ENCODE peak calls at places on chromosomes 6 and 20, in seven cellular contexts. Q is HCT116, R is GM12878, C is K562, P is SK-N-SH, J is H1, W is HepG2. X is an unnamed sample.

GRCh38 chr6:127725821-127726220 is 148.8 kb downstream of the C6orf58 start:
- DNase-seq in R (no peak), J (no peak), C (no peak), P (no peak), W (no peak), Q (no peak), X (no peak)

GRCh38 chr6:80165819-80166218 is 59.3 kb downstream of the BCKDHB start:
- DNase-seq in J (no peak), Q (no peak), C (no peak), R (no peak), W (no peak), P (no peak), X (no peak)

GRCh38 chr6:48641544-48641943 is 530.5 kb upstream of the PTCHD4 start:
- DNase-seq in C (no peak), Q (no peak), R (no peak), J (no peak), W (no peak), P (no peak), X (no peak)

GRCh38 chr6:28254340-28254618 is 2.2 kb upstream of the ZKSCAN4 start:
- DNase-seq in P (no peak), J (no peak), Q (no peak), W (no peak), R (no peak), C (no peak), X (no peak)

GRCh38 chr6:3389390-3390167 is 67.3 kb downstream of the SLC22A23 start:
- DNase-seq in R (no peak), P (no peak), Q (no peak), W (no peak), J (no peak), C (no peak), X (no peak)

GRCh38 chr20:11849270-11849920 is 68.3 kb upstream of the BTBD3 start:
- DNase-seq in Q (no peak), R (no peak), J (no peak), P (no peak), C (no peak), W (no peak), X (no peak)

GRCh38 chr20:34562643-34563042 is 4.1 kb downstream of the MAP1LC3A start:
- DNase-seq in C (peak), J (peak), W (peak), Q (no peak), R (no peak), P (peak), X (no peak)

GRCh38 chr6:113385020-113385431 is 472.1 kb upstream of the MARCKS start:
- DNase-seq in W (no peak), J (no peak), R (no peak), C (no peak), P (no peak), Q (no peak), X (no peak)

GRCh38 chr20:57211949-57212889 is 54.2 kb downstream of the BMP7 start:
- DNase-seq in C (no peak), Q (peak), R (no peak), J (peak), P (no peak), W (peak), X (no peak)

GRCh38 chr6:99349620-99350141 is at the start of gene FAXC:
- DNase-seq in R (no peak), J (peak), C (peak), Q (peak), W (peak), P (peak), X (peak)

GRCh38 chr20:49867453-49868215 is 47.7 kb downstream of the SPATA2 start:
- DNase-seq in P (no peak), C (no peak), Q (no peak), R (peak), W (no peak), J (no peak), X (no peak)

GRCh38 chr6:31763617-31763940 is 1.1 kb downstream of the SAPCD1 start:
- DNase-seq in P (no peak), W (peak), R (no peak), J (no peak), Q (no peak), C (no peak), X (peak)

GRCh38 chr20:63513207-63513606 is 7.4 kb upstream of the PPDPF start:
- DNase-seq in R (no peak), W (no peak), J (no peak), Q (no peak), C (no peak), P (no peak), X (no peak)

GRCh38 chr20:21529863-21530262 is 16.0 kb upstream of the NKX2-2 start:
- DNase-seq in W (peak), P (no peak), C (no peak), J (no peak), R (no peak), Q (peak), X (peak)

GRCh38 chr20:1565461-1565860 is 8.0 kb upstream of the SIRPD start:
- DNase-seq in P (no peak), W (peak), C (peak), Q (no peak), J (no peak), R (no peak), X (no peak)

GRCh38 chr6:170004585-170005210 is 253.3 kb downstream of the ERMARD start:
- DNase-seq in C (no peak), J (peak), Q (no peak), W (no peak), R (no peak), P (no peak), X (no peak)
- TF ChIP-seq JUND in C (no peak), J (no peak), Q (no peak), W (no peak), R (no peak), P (no peak), X (no peak)

DNA sequence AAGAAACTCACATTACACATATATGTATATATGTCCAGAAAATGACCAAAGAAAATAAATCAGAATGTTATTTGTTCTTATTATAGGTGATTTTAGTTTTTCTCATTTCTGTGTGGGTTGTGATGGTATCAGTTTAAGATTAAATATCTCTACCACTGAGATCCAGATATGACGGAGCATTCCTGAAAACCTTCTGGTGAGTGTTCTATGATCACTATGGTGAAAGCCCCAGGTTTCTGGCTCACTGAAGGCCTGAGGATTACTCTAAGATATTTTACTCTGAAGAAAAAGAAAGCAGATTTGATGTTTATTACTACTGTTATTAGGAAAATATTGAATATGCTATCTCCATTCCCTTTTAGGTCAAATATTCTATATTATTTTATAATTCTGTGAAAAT is 62.8 kb upstream of the L3MBTL3 start:
- DNase-seq in C (no peak), W (no peak), J (no peak), Q (no peak), R (no peak), P (no peak), X (no peak)
- TF ChIP-seq JUND in C (no peak), W (no peak), J (no peak), Q (no peak), R (no peak), P (no peak), X (no peak)

DNA sequence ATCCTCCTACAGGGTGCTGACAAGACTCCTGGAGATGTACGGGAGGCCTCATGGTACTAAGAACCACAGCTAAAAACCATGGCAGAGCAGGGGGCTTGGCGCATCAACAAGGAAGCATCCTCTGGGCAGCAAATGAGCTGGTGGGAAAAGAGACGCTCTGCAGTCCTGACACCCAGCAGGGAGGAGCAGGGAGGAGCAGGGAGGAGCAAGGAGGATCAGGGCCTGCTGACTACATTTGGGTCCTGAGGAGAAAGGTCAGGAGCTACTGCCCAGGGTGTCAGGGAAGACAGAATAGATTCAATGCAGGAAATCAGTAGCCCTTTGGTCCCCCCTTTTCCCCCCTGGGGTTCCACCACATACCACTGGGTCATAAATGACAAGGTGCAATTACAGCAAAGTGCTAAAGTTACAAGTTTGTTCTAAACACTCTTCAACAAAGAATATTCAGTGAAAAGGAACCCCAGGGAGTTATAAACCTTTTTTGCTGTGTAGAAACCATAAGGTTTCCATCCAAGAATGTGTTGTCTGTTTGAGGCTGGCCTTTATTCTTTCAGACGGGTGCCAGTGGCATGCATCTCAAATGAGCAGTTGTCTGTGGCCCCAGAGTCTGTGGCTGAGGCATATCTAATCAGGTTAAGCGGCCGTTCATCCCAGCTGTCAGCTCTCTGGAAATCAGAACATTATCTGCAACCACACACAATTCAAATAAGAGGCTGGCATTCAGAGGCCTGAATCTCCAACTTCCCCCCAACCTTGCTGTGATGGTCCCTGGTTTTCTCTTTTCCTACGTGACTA is 325.0 kb downstream of the CDC5L start:
- DNase-seq in J (no peak), C (no peak), R (no peak), Q (no peak), W (no peak), P (no peak), X (no peak)
- TF ChIP-seq JUND in J (no peak), C (no peak), R (no peak), Q (no peak), W (no peak), P (no peak), X (no peak)

DNA sequence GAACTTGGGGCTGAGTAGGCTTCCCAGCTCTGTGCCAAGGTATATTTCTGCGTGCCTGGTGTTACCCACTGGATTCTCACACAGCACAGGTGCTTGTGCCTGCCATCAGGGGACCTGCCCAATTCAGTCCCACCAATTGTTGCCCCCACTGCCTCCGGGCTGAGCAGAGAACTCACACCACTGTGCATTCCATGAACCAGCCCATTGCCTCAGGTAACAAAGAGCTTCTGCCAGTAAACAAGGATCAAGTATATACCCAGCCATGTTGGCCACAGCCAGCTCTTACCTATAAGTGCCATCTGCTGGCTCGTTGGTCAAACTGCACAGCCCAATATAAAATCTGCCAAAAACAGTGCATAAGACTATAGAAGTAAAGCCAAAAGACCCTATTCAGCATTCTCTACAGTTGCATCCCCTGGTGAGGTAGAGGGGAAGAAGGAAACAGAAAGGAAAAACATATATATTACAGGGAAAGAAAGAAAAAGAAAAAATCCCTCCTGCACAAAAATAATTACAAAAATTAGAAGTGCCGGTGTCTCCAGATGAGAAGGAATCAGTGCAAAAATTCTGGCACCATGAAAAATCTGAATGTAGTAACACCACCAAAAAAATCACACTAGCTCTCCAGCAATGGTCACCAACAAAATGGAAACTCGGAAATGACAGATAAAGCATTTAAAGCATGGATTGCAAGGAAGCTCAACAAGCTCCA is 241.4 kb downstream of the IBTK start:
- DNase-seq in W (peak), Q (no peak), J (peak), R (no peak), C (no peak), P (peak), X (peak)
- TF ChIP-seq JUND in W (no peak), Q (no peak), J (no peak), R (no peak), C (no peak), P (no peak), X (no peak)

GRCh38 chr6:17585766-17586502 is 14.2 kb upstream of the FAM8A1 start:
- DNase-seq in R (no peak), C (peak), Q (peak), W (peak), J (no peak), P (no peak), X (peak)
- TF ChIP-seq JUND in R (no peak), C (no peak), Q (no peak), W (no peak), J (no peak), P (no peak), X (no peak)

GRCh38 chr6:135426833-135427232 is 70.7 kb downstream of the AHI1 start:
- DNase-seq in W (peak), Q (no peak), C (no peak), J (no peak), P (no peak), R (no peak), X (no peak)
- TF ChIP-seq JUND in W (no peak), Q (no peak), C (no peak), J (no peak), P (no peak), R (no peak), X (no peak)

X was measured in T47D.